ENCODE peak calls at places on chromosomes 12 and 14, in seven cellular contexts. One of them, this sample, is unnamed. For H3K27me3, the result is how much of the 10 kb centered on the place peaks cover.

GRCh38 chr14:22836301-22837058 is at the start of gene MMP14:
- DNase-seq in RWPE2: peak
- DNase-seq in neural progenitor cell: peak
- DNase-seq in fibroblast of lung: peak
- DNase-seq in breast epithelium: peak
- DNase-seq in CD8-positive, alpha-beta T cell: no peak
- DNase-seq in astrocyte: peak
- DNase-seq in this sample: no peak

GRCh38 chr12:55931780-55932545 is 1.0 kb downstream of the DGKA start:
- DNase-seq in astrocyte: peak
- DNase-seq in CD8-positive, alpha-beta T cell: peak
- DNase-seq in neural progenitor cell: peak
- DNase-seq in fibroblast of lung: peak
- DNase-seq in RWPE2: no peak
- DNase-seq in breast epithelium: peak
- DNase-seq in this sample: peak

GRCh38 chr12:28800129-28800528 is 348.9 kb upstream of the FAR2 start:
- DNase-seq in breast epithelium: no peak
- DNase-seq in astrocyte: no peak
- DNase-seq in neural progenitor cell: no peak
- DNase-seq in RWPE2: no peak
- DNase-seq in fibroblast of lung: no peak
- DNase-seq in CD8-positive, alpha-beta T cell: no peak
- DNase-seq in this sample: no peak

GRCh38 chr12:56718167-56718566 is 6.9 kb downstream of the NACA start:
- DNase-seq in RWPE2: no peak
- DNase-seq in neural progenitor cell: no peak
- DNase-seq in breast epithelium: no peak
- DNase-seq in CD8-positive, alpha-beta T cell: no peak
- DNase-seq in astrocyte: no peak
- DNase-seq in fibroblast of lung: no peak
- DNase-seq in this sample: no peak

GRCh38 chr12:68538722-68539614 is 71.7 kb upstream of the RAP1B start:
- DNase-seq in CD8-positive, alpha-beta T cell: peak
- DNase-seq in RWPE2: no peak
- DNase-seq in neural progenitor cell: peak
- DNase-seq in fibroblast of lung: peak
- DNase-seq in breast epithelium: peak
- DNase-seq in astrocyte: peak
- DNase-seq in this sample: no peak

GRCh38 chr14:76050797-76051392 is 65.3 kb downstream of the IFT43 start:
- DNase-seq in CD8-positive, alpha-beta T cell: peak
- DNase-seq in RWPE2: no peak
- DNase-seq in breast epithelium: no peak
- DNase-seq in neural progenitor cell: peak
- DNase-seq in fibroblast of lung: peak
- DNase-seq in astrocyte: peak
- DNase-seq in this sample: no peak

GRCh38 chr14:63632932-63633514 is 8.6 kb downstream of the WDR89 start:
- DNase-seq in CD8-positive, alpha-beta T cell: no peak
- DNase-seq in fibroblast of lung: peak
- DNase-seq in RWPE2: no peak
- DNase-seq in astrocyte: no peak
- DNase-seq in neural progenitor cell: no peak
- DNase-seq in breast epithelium: no peak
- DNase-seq in this sample: no peak

GRCh38 chr14:60736494-60736893 is 1.9 kb downstream of the MNAT1 start:
- DNase-seq in breast epithelium: no peak
- DNase-seq in neural progenitor cell: peak
- DNase-seq in fibroblast of lung: peak
- DNase-seq in CD8-positive, alpha-beta T cell: no peak
- DNase-seq in astrocyte: peak
- DNase-seq in RWPE2: no peak
- DNase-seq in this sample: no peak

GRCh38 chr12:12441891-12442461 is 85.1 kb downstream of the BORCS5 start:
- DNase-seq in astrocyte: peak
- DNase-seq in fibroblast of lung: no peak
- DNase-seq in RWPE2: no peak
- DNase-seq in breast epithelium: no peak
- DNase-seq in neural progenitor cell: no peak
- DNase-seq in CD8-positive, alpha-beta T cell: peak
- DNase-seq in this sample: no peak

GRCh38 chr12:64691793-64692583 is 67.2 kb downstream of the GNS start:
- DNase-seq in CD8-positive, alpha-beta T cell: no peak
- DNase-seq in RWPE2: no peak
- DNase-seq in fibroblast of lung: peak
- DNase-seq in neural progenitor cell: peak
- DNase-seq in breast epithelium: no peak
- DNase-seq in astrocyte: no peak
- DNase-seq in this sample: no peak

GRCh38 chr14:20794644-20795369 is 7.8 kb downstream of the RNASE1 start:
- DNase-seq in neural progenitor cell: no peak
- DNase-seq in CD8-positive, alpha-beta T cell: no peak
- DNase-seq in breast epithelium: no peak
- DNase-seq in fibroblast of lung: no peak
- DNase-seq in RWPE2: no peak
- DNase-seq in astrocyte: no peak
- DNase-seq in this sample: no peak

GRCh38 chr14:24275524-24276139 is 4.2 kb upstream of the RABGGTA start:
- DNase-seq in astrocyte: no peak
- DNase-seq in neural progenitor cell: peak
- DNase-seq in breast epithelium: no peak
- DNase-seq in RWPE2: no peak
- DNase-seq in CD8-positive, alpha-beta T cell: no peak
- DNase-seq in fibroblast of lung: no peak
- DNase-seq in this sample: no peak

GRCh38 chr14:59344711-59345455 is 120.3 kb downstream of the GPR135 start:
- DNase-seq in RWPE2: no peak
- DNase-seq in CD8-positive, alpha-beta T cell: no peak
- DNase-seq in fibroblast of lung: no peak
- DNase-seq in astrocyte: no peak
- DNase-seq in breast epithelium: no peak
- DNase-seq in neural progenitor cell: peak
- DNase-seq in this sample: no peak

GRCh38 chr12:102197789-102198188 is at the start of gene PMCH:
- DNase-seq in fibroblast of lung: peak
- DNase-seq in RWPE2: no peak
- DNase-seq in astrocyte: peak
- DNase-seq in CD8-positive, alpha-beta T cell: no peak
- DNase-seq in breast epithelium: no peak
- DNase-seq in neural progenitor cell: no peak
- DNase-seq in this sample: no peak

GRCh38 chr14:75976838-75977237 is 5.0 kb downstream of the TGFB3 start:
- DNase-seq in neural progenitor cell: no peak
- DNase-seq in fibroblast of lung: no peak
- DNase-seq in CD8-positive, alpha-beta T cell: no peak
- DNase-seq in breast epithelium: no peak
- DNase-seq in RWPE2: no peak
- DNase-seq in astrocyte: no peak
- DNase-seq in this sample: no peak

GRCh38 chr14:61080591-61081010 is 99.6 kb downstream of the SLC38A6 start:
- DNase-seq in fibroblast of lung: peak
- DNase-seq in RWPE2: no peak
- DNase-seq in breast epithelium: no peak
- DNase-seq in astrocyte: peak
- DNase-seq in neural progenitor cell: no peak
- DNase-seq in CD8-positive, alpha-beta T cell: no peak
- DNase-seq in this sample: no peak

GRCh38 chr14:61690039-61690438 is 5.3 kb upstream of the HIF1A start:
- DNase-seq in astrocyte: no peak
- DNase-seq in neural progenitor cell: no peak
- DNase-seq in breast epithelium: no peak
- DNase-seq in RWPE2: no peak
- DNase-seq in fibroblast of lung: no peak
- DNase-seq in CD8-positive, alpha-beta T cell: no peak
- DNase-seq in this sample: no peak

GRCh38 chr14:68927956-68928675 is 51.0 kb downstream of the ACTN1 start:
- DNase-seq in RWPE2: no peak
- DNase-seq in neural progenitor cell: no peak
- DNase-seq in breast epithelium: no peak
- DNase-seq in astrocyte: no peak
- DNase-seq in CD8-positive, alpha-beta T cell: no peak
- DNase-seq in fibroblast of lung: no peak
- DNase-seq in this sample: no peak

GRCh38 chr14:32109676-32110075 is 32.6 kb downstream of the ARHGAP5 start:
- DNase-seq in RWPE2: no peak
- DNase-seq in neural progenitor cell: no peak
- DNase-seq in CD8-positive, alpha-beta T cell: no peak
- DNase-seq in astrocyte: peak
- DNase-seq in breast epithelium: no peak
- DNase-seq in fibroblast of lung: peak
- DNase-seq in this sample: no peak

GRCh38 chr14:60922050-60922449 is 58.8 kb downstream of the TRMT5 start:
- DNase-seq in RWPE2: no peak
- DNase-seq in CD8-positive, alpha-beta T cell: no peak
- DNase-seq in neural progenitor cell: no peak
- DNase-seq in fibroblast of lung: peak
- DNase-seq in breast epithelium: no peak
- DNase-seq in astrocyte: peak
- DNase-seq in this sample: no peak

GRCh38 chr12:3698218-3698974 is 54.5 kb downstream of the CRACR2A start:
- DNase-seq in fibroblast of lung: peak
- DNase-seq in astrocyte: peak
- DNase-seq in breast epithelium: no peak
- DNase-seq in CD8-positive, alpha-beta T cell: no peak
- DNase-seq in RWPE2: no peak
- DNase-seq in neural progenitor cell: peak
- DNase-seq in this sample: no peak

GRCh38 chr12:53719649-53720048 is 7.6 kb downstream of the CALCOCO1 start:
- DNase-seq in fibroblast of lung: no peak
- DNase-seq in breast epithelium: no peak
- DNase-seq in CD8-positive, alpha-beta T cell: no peak
- DNase-seq in RWPE2: no peak
- DNase-seq in astrocyte: no peak
- DNase-seq in neural progenitor cell: peak
- DNase-seq in this sample: no peak

DNA sequence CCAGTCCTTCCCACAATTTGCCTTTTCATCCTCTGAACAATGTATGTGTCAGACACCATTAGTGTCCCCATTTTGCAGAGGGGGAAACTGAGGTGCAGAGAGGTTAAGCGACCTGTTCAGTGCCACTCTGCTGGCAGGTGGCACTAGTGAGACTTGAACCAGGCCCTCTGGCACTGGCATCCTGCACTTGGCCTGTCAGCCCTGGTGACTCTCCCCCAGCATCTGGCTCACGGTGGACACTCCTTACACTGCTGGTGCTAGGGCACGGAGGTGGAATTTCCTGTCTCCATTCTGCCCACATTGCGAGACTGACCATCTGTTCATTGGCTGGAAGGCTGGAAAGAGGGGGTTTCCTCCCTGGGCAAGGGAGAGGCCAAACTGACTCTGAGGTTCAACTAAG is 48.7 kb downstream of the CCNK start:
- DNase-seq in breast epithelium: no peak
- DNase-seq in fibroblast of lung: no peak
- DNase-seq in RWPE2: no peak
- DNase-seq in astrocyte: peak
- DNase-seq in neural progenitor cell: no peak
- DNase-seq in CD8-positive, alpha-beta T cell: no peak
- DNase-seq in this sample: no peak
- TF ChIP-seq CTCF in breast epithelium: no peak
- TF ChIP-seq CTCF in fibroblast of lung: no peak
- TF ChIP-seq CTCF in RWPE2: peak
- TF ChIP-seq CTCF in astrocyte: no peak
- TF ChIP-seq CTCF in neural progenitor cell: no peak
- TF ChIP-seq CTCF in CD8-positive, alpha-beta T cell: no peak
- TF ChIP-seq CTCF in this sample: no peak

DNA sequence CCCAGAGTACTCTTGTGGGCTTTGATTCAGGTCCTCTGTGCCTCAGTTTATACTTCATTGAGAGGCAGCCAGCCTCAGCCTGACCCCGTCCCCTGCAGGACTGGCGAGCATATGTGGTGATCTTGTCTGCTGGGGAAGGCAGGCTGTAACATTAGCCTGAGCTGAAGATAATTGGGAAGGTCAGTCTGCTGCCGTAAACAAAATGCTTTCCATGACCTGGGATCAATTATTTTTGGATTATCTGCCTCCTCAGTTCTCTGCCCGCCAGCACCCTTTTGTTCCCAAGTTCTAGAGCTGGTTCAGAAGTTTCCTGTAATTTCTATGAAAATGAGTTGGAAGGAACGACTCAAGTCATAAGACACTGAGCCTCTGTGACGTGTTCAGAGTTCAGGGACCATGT is 4.5 kb downstream of the ORAI1 start:
- DNase-seq in astrocyte: no peak
- DNase-seq in breast epithelium: no peak
- DNase-seq in RWPE2: no peak
- DNase-seq in fibroblast of lung: no peak
- DNase-seq in CD8-positive, alpha-beta T cell: no peak
- DNase-seq in neural progenitor cell: no peak
- DNase-seq in this sample: no peak
- H3K27ac ChIP-seq in astrocyte: no peak
- H3K27ac ChIP-seq in breast epithelium: peak
- H3K27ac ChIP-seq in RWPE2: peak
- H3K27ac ChIP-seq in fibroblast of lung: no peak
- H3K27ac ChIP-seq in CD8-positive, alpha-beta T cell: no peak
- H3K27ac ChIP-seq in neural progenitor cell: no peak
- H3K27ac ChIP-seq in this sample: no peak

DNA sequence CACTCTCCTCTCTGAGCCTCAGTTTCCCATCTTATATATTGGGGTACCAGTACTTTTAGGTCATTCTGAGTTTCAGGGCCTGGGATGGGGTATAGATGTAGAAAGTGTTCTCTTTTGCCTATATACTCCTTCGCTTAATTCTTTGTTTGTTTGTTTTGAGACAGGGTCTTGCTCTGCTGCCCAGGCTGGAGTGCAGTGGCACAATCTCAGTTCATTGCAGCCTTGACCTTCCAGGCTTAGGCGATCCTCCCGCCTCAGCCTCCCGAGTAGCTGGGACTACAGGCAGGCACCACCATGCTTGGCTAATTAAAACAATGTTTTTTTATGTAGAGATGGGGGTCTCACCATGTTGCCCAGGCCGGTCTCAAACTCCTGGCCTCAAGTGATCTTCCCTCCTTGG is 152.1 kb downstream of the AACS start:
- DNase-seq in fibroblast of lung: no peak
- DNase-seq in astrocyte: no peak
- DNase-seq in breast epithelium: no peak
- DNase-seq in neural progenitor cell: no peak
- DNase-seq in CD8-positive, alpha-beta T cell: no peak
- DNase-seq in RWPE2: no peak
- DNase-seq in this sample: no peak
- H3K27me3 ChIP-seq in fibroblast of lung: under half
- H3K27me3 ChIP-seq in astrocyte: under half
- H3K27me3 ChIP-seq in breast epithelium: under half
- H3K27me3 ChIP-seq in neural progenitor cell: under half
- H3K27me3 ChIP-seq in CD8-positive, alpha-beta T cell: under half
- H3K27me3 ChIP-seq in RWPE2: under half
- H3K27me3 ChIP-seq in this sample: under half

GRCh38 chr12:7555752-7556151 is 52.2 kb upstream of the CD163 start:
- DNase-seq in neural progenitor cell: no peak
- DNase-seq in breast epithelium: no peak
- DNase-seq in astrocyte: peak
- DNase-seq in RWPE2: no peak
- DNase-seq in CD8-positive, alpha-beta T cell: no peak
- DNase-seq in fibroblast of lung: peak
- DNase-seq in this sample: no peak

DNA sequence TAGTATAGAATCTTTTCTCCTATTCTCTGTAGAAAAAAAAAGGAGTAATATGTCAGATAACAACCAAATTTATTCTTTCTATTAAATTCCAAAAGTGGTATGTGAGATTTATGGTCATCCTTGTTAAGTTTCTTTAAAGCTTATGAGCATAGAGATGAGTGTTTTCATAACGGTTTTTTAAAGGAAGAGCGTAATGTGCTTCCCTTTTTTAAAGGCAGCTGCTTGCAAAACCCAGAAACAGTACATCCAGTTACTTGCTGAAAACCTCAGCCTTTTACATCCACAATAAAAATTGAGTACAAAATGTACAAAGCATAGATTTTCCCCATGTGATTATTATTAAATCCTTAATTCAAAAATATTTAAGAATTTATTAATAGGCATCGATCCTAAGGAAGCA is 53.6 kb upstream of the CD163 start:
- DNase-seq in RWPE2: no peak
- DNase-seq in fibroblast of lung: no peak
- DNase-seq in neural progenitor cell: no peak
- DNase-seq in breast epithelium: no peak
- DNase-seq in astrocyte: no peak
- DNase-seq in CD8-positive, alpha-beta T cell: no peak
- DNase-seq in this sample: no peak
- TF ChIP-seq CTCF in RWPE2: no peak
- TF ChIP-seq CTCF in fibroblast of lung: no peak
- TF ChIP-seq CTCF in neural progenitor cell: no peak
- TF ChIP-seq CTCF in breast epithelium: no peak
- TF ChIP-seq CTCF in astrocyte: no peak
- TF ChIP-seq CTCF in CD8-positive, alpha-beta T cell: no peak
- TF ChIP-seq CTCF in this sample: no peak

This sample was measured in dorsolateral prefrontal cortex.